ENCODE peak calls at places on chromosomes 6 and 20, in nine cellular contexts. L is BJ; Z is heart right ventricle; R is CD8-positive, alpha-beta T cell; Q is foreskin fibroblast; B is HepG2; C is right cardiac atrium; Y is H7; S is PC-9. W is an unnamed sample.

GRCh38 chr6:90156861-90157260 is 139.8 kb downstream of the BACH2 start:
- DNase-seq in L (no peak), Y (no peak), C (no peak), S (no peak), Z (no peak), B (no peak), R (peak), Q (no peak), W (no peak)

GRCh38 chr20:11376998-11377397 is 540.7 kb upstream of the BTBD3 start:
- DNase-seq in B (no peak), R (no peak), L (no peak), S (no peak), Y (no peak), C (no peak), Z (no peak), Q (peak), W (no peak)

GRCh38 chr6:127972815-127973214 is 72.0 kb upstream of the THEMIS start:
- DNase-seq in C (no peak), Y (no peak), B (no peak), L (no peak), S (no peak), Z (no peak), Q (peak), R (no peak), W (no peak)

GRCh38 chr6:33570806-33571636 is 9.1 kb downstream of the BAK1 start:
- DNase-seq in Y (peak), L (no peak), Z (peak), R (peak), C (peak), B (peak), Q (peak), S (peak), W (peak)

GRCh38 chr6:4057036-4057435 is 21.9 kb downstream of the FAM217A start:
- DNase-seq in S (no peak), Z (no peak), L (no peak), Q (no peak), B (no peak), Y (no peak), C (no peak), R (no peak), W (no peak)

GRCh38 chr6:36839819-36840379 is 655 bp upstream of the CPNE5 start:
- DNase-seq in L (no peak), Z (peak), R (no peak), S (no peak), Q (peak), B (no peak), Y (peak), C (peak), W (peak)

GRCh38 chr6:129517288-129517687 is 192.7 kb downstream of the ARHGAP18 start:
- DNase-seq in R (no peak), S (no peak), L (no peak), Q (peak), B (no peak), C (no peak), Z (no peak), Y (no peak), W (no peak)

GRCh38 chr20:47546184-47547033 is 44.7 kb downstream of the NCOA3 start:
- DNase-seq in R (no peak), Q (peak), Z (no peak), B (no peak), L (peak), Y (no peak), S (peak), C (no peak), W (no peak)

GRCh38 chr6:25017486-25017885 is 81.7 kb upstream of the RIPOR2 start:
- DNase-seq in Q (no peak), Z (no peak), B (no peak), S (peak), Y (no peak), L (no peak), R (no peak), C (no peak), W (no peak)

GRCh38 chr20:16292227-16292626 is 281.0 kb downstream of the KIF16B start:
- DNase-seq in Z (no peak), C (no peak), L (no peak), S (no peak), Q (peak), Y (no peak), R (no peak), B (no peak), W (no peak)

GRCh38 chr20:62741191-62741676 is 32.6 kb downstream of the NTSR1 start:
- DNase-seq in Q (peak), Y (peak), S (no peak), Z (no peak), R (no peak), B (no peak), L (no peak), C (no peak), W (peak)

GRCh38 chr20:57378646-57379262 is 12.4 kb upstream of the RBM38 start:
- DNase-seq in B (no peak), Y (no peak), Q (no peak), R (no peak), C (no peak), L (no peak), S (no peak), Z (no peak), W (no peak)

GRCh38 chr6:161272600-161273355 is 1.1 kb downstream of the AGPAT4 start:
- DNase-seq in R (no peak), Y (peak), S (no peak), C (no peak), L (no peak), Q (peak), B (no peak), Z (peak), W (no peak)

GRCh38 chr6:52423971-52424381 is 3.8 kb downstream of the EFHC1 start:
- DNase-seq in B (peak), Y (no peak), Z (peak), R (no peak), C (peak), Q (peak), S (peak), L (peak), W (no peak)

GRCh38 chr6:37210313-37210898 is 40.5 kb downstream of the PIM1 start:
- DNase-seq in R (peak), L (no peak), Z (peak), C (peak), Q (peak), Y (peak), S (peak), B (peak), W (no peak)

GRCh38 chr6:43125555-43125954 is 45.5 kb upstream of the SRF start:
- DNase-seq in Y (peak), Q (peak), L (no peak), C (no peak), B (no peak), Z (no peak), R (no peak), S (no peak), W (no peak)

GRCh38 chr20:19073584-19074198 is 138.8 kb upstream of the SLC24A3 start:
- DNase-seq in L (no peak), R (no peak), B (peak), C (no peak), Q (no peak), Z (no peak), Y (peak), S (no peak), W (no peak)

GRCh38 chr20:48667889-48668413 is 159.8 kb downstream of the PREX1 start:
- DNase-seq in B (peak), C (no peak), R (no peak), Y (peak), Z (no peak), Q (peak), S (no peak), L (no peak), W (peak)

GRCh38 chr20:52593634-52594033 is 378.5 kb upstream of the TSHZ2 start:
- DNase-seq in Q (no peak), S (no peak), Y (no peak), B (no peak), Z (no peak), R (no peak), L (peak), C (no peak), W (no peak)

GRCh38 chr20:58669287-58670006 is 18.4 kb downstream of the STX16 start:
- DNase-seq in C (no peak), R (no peak), S (no peak), Z (no peak), Q (no peak), B (no peak), L (no peak), Y (peak), W (no peak)

GRCh38 chr6:111661541-111662041 is 55.9 kb upstream of the TRAF3IP2 start:
- DNase-seq in Y (peak), Q (peak), B (no peak), S (no peak), C (no peak), R (no peak), L (no peak), Z (no peak), W (no peak)

GRCh38 chr6:26043389-26044139 is 43.7 kb upstream of the HFE start:
- DNase-seq in C (peak), R (peak), S (peak), B (peak), Y (no peak), Z (peak), L (peak), Q (peak), W (peak)

GRCh38 chr6:137487947-137488735 is 6.1 kb downstream of the OLIG3 start:
- DNase-seq in Q (no peak), Z (no peak), B (no peak), C (no peak), L (no peak), Y (peak), R (peak), S (no peak), W (no peak)
- H3K4me3 ChIP-seq in Q (no peak), Z (peak), B (no peak), C (peak), L (no peak), Y (peak), R (peak), S (no peak), W (peak)

DNA sequence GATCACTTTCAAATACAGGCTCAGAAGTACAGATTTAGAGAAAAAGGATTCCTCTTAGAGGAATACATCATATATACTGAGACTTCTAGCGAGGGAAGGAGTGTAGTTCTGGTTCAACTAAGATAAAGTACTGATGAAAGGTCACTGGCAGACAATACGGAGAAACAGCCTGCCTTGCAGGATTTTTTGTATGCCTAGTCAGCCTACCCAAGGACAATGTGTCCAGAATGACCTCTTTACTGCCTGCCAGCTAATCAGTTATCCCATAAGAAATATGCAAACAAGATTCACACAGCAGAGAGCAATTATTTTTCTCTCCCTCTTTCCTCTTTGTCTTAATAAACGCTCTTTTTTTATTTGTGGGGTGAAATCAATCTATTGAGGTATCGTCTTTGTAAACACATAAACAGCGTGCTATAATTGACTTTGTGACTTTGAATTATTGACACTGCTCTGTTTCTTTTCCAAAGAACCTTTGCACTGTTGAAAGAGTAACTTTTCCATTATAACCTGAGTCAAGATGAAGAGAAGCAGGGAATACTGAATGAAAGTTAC is 1.4 kb upstream of the TSPYL4 start:
- DNase-seq in S (no peak), L (no peak), Y (no peak), Q (peak), R (no peak), B (peak), C (no peak), Z (no peak), W (no peak)
- H3K4me3 ChIP-seq in S (peak), L (no peak), Y (no peak), Q (peak), R (no peak), B (peak), C (peak), Z (peak), W (no peak)

DNA sequence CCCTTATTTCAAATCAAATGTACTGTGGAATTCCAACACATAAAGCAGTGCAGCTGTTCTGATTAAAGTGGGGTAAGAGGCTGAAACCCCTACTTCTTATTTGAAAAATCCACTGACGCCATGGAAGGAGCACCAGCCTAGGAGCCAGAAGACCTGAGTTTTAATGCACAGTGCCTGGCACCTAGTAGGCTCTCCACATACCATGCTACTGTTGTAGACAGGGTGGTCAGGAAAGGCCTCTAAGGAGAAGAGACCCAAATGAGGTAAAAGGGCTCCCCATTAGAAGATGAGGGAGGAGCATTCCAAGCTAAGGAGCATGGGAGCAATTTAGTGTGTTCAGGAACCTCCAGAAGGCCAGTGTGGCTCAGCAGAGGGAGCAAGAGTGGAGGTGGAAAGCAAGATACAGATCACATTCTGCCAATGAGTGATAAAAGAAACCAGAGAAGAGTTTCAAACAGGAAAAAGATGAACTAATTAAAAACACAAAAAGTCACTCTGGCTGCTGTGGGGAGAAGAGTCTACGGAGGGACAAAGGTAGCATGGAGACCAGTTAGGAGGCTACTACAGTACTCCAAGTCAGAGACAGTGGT is 11.8 kb upstream of the ZNF76 start:
- DNase-seq in S (no peak), B (no peak), Y (no peak), L (no peak), C (no peak), Z (no peak), Q (no peak), R (no peak), W (no peak)
- H3K4me3 ChIP-seq in S (no peak), B (no peak), Y (no peak), L (no peak), C (no peak), Z (no peak), Q (no peak), R (no peak), W (no peak)

GRCh38 chr6:146859206-146859605 is 260.4 kb downstream of the ADGB start:
- DNase-seq in Z (no peak), Q (no peak), Y (no peak), L (no peak), C (no peak), S (no peak), R (no peak), B (no peak), W (no peak)

GRCh38 chr6:146857960-146858308 is 259.2 kb downstream of the ADGB start:
- DNase-seq in L (no peak), B (no peak), S (no peak), Y (peak), Z (no peak), R (no peak), Q (peak), C (no peak), W (no peak)

GRCh38 chr6:146856296-146856695 is 257.5 kb downstream of the ADGB start:
- DNase-seq in Y (no peak), S (no peak), Q (no peak), L (no peak), Z (no peak), C (no peak), R (no peak), B (no peak), W (no peak)

GRCh38 chr6:146855889-146856288 is 257.1 kb downstream of the ADGB start:
- DNase-seq in L (no peak), S (no peak), B (no peak), Q (no peak), Z (no peak), Y (no peak), C (no peak), R (no peak), W (no peak)

GRCh38 chr6:146857180-146857959 is 258.6 kb downstream of the ADGB start:
- DNase-seq in L (peak), Y (peak), B (peak), Q (peak), Z (peak), S (no peak), R (peak), C (peak), W (peak)
- H3K4me3 ChIP-seq in L (peak), Y (peak), B (peak), Q (peak), Z (peak), S (peak), R (peak), C (peak), W (peak)

DNA sequence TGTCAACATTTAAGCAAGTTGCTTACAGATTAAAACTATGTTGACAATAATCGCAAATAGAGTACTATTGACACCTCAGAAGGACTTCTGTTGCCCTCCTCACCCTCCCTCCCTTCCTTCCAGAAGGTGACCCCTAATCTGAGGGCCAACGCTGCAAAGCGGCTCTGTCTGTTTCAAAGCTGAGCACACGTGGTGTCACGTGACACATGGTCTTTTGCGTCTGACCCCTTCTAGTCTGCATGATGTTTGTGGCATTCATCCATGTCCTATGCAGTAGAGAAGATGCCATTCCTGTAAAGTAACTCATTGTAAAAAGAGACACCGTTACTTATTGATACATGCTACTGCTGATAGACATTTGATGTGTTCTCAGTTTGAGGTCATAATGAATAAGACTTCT is 182.3 kb downstream of the THBS2 start:
- DNase-seq in L (no peak), S (no peak), Q (no peak), Z (no peak), R (no peak), C (no peak), Y (no peak), B (no peak), W (no peak)
- H3K4me3 ChIP-seq in L (no peak), S (no peak), Q (no peak), Z (no peak), R (no peak), C (no peak), Y (no peak), B (no peak), W (no peak)

W was measured in spleen.